ENCODE peak calls at places on chromosomes 7 and 10, in four cellular contexts. One of them, this sample, is unnamed.

GRCh38 chr7:155418941-155419755 is 38.8 kb upstream of the EN2 start:
- DNase-seq in CD4-positive, alpha-beta T cell: no peak
- DNase-seq in AG10803: no peak
- DNase-seq in psoas muscle: no peak
- DNase-seq in this sample: no peak

GRCh38 chr7:127833641-127834040 is 181.6 kb downstream of the SND1 start:
- DNase-seq in CD4-positive, alpha-beta T cell: no peak
- DNase-seq in AG10803: peak; percentile 31
- DNase-seq in psoas muscle: no peak
- DNase-seq in this sample: peak; percentile 69

GRCh38 chr10:14588084-14588937 is 186.4 kb downstream of the FAM107B start:
- DNase-seq in CD4-positive, alpha-beta T cell: no peak
- DNase-seq in AG10803: peak; percentile 98
- DNase-seq in psoas muscle: no peak
- DNase-seq in this sample: peak; percentile 52

GRCh38 chr7:92621641-92622429 is 31.6 kb upstream of the FAM133B start:
- DNase-seq in CD4-positive, alpha-beta T cell: no peak
- DNase-seq in AG10803: no peak
- DNase-seq in psoas muscle: no peak
- DNase-seq in this sample: no peak

GRCh38 chr10:62858364-62858763 is 42.2 kb upstream of the EGR2 start:
- DNase-seq in CD4-positive, alpha-beta T cell: no peak
- DNase-seq in AG10803: peak; percentile 37
- DNase-seq in psoas muscle: no peak
- DNase-seq in this sample: peak; percentile 19

GRCh38 chr7:7979556-7979955 is 11.0 kb downstream of the GLCCI1 start:
- DNase-seq in CD4-positive, alpha-beta T cell: no peak
- DNase-seq in AG10803: no peak
- DNase-seq in psoas muscle: no peak
- DNase-seq in this sample: no peak

GRCh38 chr7:80611779-80612178 is 26.7 kb upstream of the CD36 start:
- DNase-seq in CD4-positive, alpha-beta T cell: no peak
- DNase-seq in AG10803: peak; percentile 45
- DNase-seq in psoas muscle: peak; percentile 50
- DNase-seq in this sample: peak; percentile 24

GRCh38 chr7:155412416-155413253 is 45.3 kb upstream of the EN2 start:
- DNase-seq in CD4-positive, alpha-beta T cell: no peak
- DNase-seq in AG10803: peak; percentile 13
- DNase-seq in psoas muscle: no peak
- DNase-seq in this sample: peak; percentile 60

GRCh38 chr7:94396044-94396443 is 1.3 kb downstream of the COL1A2 start:
- DNase-seq in CD4-positive, alpha-beta T cell: no peak
- DNase-seq in AG10803: peak; percentile 85
- DNase-seq in psoas muscle: no peak
- DNase-seq in this sample: no peak

GRCh38 chr10:103696411-103697145 is 158.8 kb downstream of the SH3PXD2A start:
- DNase-seq in CD4-positive, alpha-beta T cell: peak; percentile 66
- DNase-seq in AG10803: peak; percentile 93
- DNase-seq in psoas muscle: peak; percentile 85
- DNase-seq in this sample: peak; percentile 85

GRCh38 chr7:71350680-71351079 is 218.7 kb downstream of the GALNT17 start:
- DNase-seq in CD4-positive, alpha-beta T cell: no peak
- DNase-seq in AG10803: no peak
- DNase-seq in psoas muscle: no peak
- DNase-seq in this sample: no peak

GRCh38 chr7:95319570-95319969 is 4.8 kb downstream of the PON1 start:
- DNase-seq in CD4-positive, alpha-beta T cell: no peak
- DNase-seq in AG10803: no peak
- DNase-seq in psoas muscle: no peak
- DNase-seq in this sample: no peak

GRCh38 chr7:159102681-159103381 is 41.8 kb downstream of the VIPR2 start:
- DNase-seq in CD4-positive, alpha-beta T cell: no peak
- DNase-seq in AG10803: no peak
- DNase-seq in psoas muscle: peak; percentile 37
- DNase-seq in this sample: no peak

GRCh38 chr10:76026176-76026771 is 594.9 kb downstream of the LRMDA start:
- DNase-seq in CD4-positive, alpha-beta T cell: no peak
- DNase-seq in AG10803: no peak
- DNase-seq in psoas muscle: no peak
- DNase-seq in this sample: peak; percentile 36

GRCh38 chr7:45651056-45651444 is 76.9 kb downstream of the ADCY1 start:
- DNase-seq in CD4-positive, alpha-beta T cell: no peak
- DNase-seq in AG10803: no peak
- DNase-seq in psoas muscle: no peak
- DNase-seq in this sample: no peak

GRCh38 chr7:100895956-100896742 is 461 bp upstream of the ACHE start:
- DNase-seq in CD4-positive, alpha-beta T cell: no peak
- DNase-seq in AG10803: no peak
- DNase-seq in psoas muscle: peak; percentile 81
- DNase-seq in this sample: no peak

GRCh38 chr7:17408245-17408903 is 109.9 kb downstream of the AHR start:
- DNase-seq in CD4-positive, alpha-beta T cell: no peak
- DNase-seq in AG10803: peak; percentile 88
- DNase-seq in psoas muscle: peak; percentile 52
- DNase-seq in this sample: peak; percentile 97

GRCh38 chr7:147245274-147245673 is 1128.7 kb downstream of the CNTNAP2 start:
- DNase-seq in CD4-positive, alpha-beta T cell: no peak
- DNase-seq in AG10803: peak; percentile 33
- DNase-seq in psoas muscle: no peak
- DNase-seq in this sample: peak; percentile 62

GRCh38 chr7:51592822-51593221 is 276.2 kb upstream of the COBL start:
- DNase-seq in CD4-positive, alpha-beta T cell: no peak
- DNase-seq in AG10803: no peak
- DNase-seq in psoas muscle: no peak
- DNase-seq in this sample: no peak

GRCh38 chr10:90885176-90885575 is 13.4 kb downstream of the RPP30 start:
- DNase-seq in CD4-positive, alpha-beta T cell: no peak
- DNase-seq in AG10803: peak; percentile 82
- DNase-seq in psoas muscle: no peak
- DNase-seq in this sample: peak; percentile 22

GRCh38 chr7:112383671-112384417 is 66.4 kb upstream of the IFRD1 start:
- DNase-seq in CD4-positive, alpha-beta T cell: no peak
- DNase-seq in AG10803: peak; percentile 8
- DNase-seq in psoas muscle: no peak
- DNase-seq in this sample: peak; percentile 34
- TF ChIP-seq CTCF in CD4-positive, alpha-beta T cell: no peak
- TF ChIP-seq CTCF in AG10803: no peak
- TF ChIP-seq CTCF in psoas muscle: no peak
- TF ChIP-seq CTCF in this sample: no peak

GRCh38 chr7:115559877-115560276 is 470.7 kb downstream of the TFEC start:
- DNase-seq in CD4-positive, alpha-beta T cell: no peak
- DNase-seq in AG10803: no peak
- DNase-seq in psoas muscle: no peak
- DNase-seq in this sample: no peak
- TF ChIP-seq CTCF in CD4-positive, alpha-beta T cell: no peak
- TF ChIP-seq CTCF in AG10803: no peak
- TF ChIP-seq CTCF in psoas muscle: no peak
- TF ChIP-seq CTCF in this sample: no peak

DNA sequence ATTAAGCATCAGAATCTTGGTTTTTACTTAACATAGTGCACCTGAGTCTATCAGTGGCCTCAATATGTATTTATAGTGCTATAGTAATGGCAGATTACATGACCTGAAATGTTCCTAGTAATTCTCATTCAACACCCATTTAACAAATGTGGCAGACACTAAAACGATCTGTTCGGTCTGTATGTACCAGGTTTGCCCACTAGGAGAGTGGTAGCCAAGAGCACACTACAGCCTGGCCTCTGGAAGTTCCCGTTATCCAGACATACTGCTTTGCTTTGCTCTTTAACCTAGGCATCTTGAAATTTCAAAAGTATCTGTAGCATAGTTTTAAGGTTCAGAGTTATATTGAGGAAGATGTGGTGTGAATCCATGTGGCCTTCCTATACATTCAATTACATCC is 395.7 kb upstream of the NRG3 start:
- DNase-seq in CD4-positive, alpha-beta T cell: no peak
- DNase-seq in AG10803: no peak
- DNase-seq in psoas muscle: no peak
- DNase-seq in this sample: no peak
- TF ChIP-seq CTCF in CD4-positive, alpha-beta T cell: no peak
- TF ChIP-seq CTCF in AG10803: no peak
- TF ChIP-seq CTCF in psoas muscle: no peak
- TF ChIP-seq CTCF in this sample: no peak

DNA sequence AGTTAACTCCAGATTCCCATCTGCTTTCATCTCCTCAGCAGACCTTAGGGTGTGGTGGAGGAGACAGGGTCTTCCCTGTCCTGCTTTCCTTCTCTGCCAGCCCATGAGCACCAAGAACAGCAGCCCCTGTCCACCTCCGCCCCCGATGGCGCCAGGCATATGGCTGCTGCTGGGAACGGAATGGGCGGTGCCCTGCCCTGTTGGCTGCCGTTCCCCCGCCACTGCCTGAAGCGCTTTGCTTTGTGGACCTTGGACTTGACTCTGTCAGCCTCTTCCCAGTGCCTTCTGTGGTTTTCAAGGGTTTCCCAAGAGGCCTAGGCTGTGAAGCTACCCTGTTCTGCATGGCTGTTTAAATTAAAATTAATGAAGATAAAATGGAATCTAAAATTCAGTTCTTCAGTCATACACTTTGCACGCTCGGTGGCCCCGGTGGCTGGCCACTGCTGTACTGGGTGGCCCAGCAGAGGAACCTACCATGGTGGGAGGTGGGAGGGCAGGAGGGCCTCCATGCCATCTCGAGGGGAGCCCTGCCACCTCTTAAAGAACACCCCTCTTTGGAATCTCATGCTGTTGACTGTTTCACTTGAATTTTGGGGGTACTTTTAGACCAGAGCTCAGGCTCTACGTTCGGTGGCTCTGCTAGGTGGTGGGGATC is 78.7 kb downstream of the NKX6-2 start:
- DNase-seq in CD4-positive, alpha-beta T cell: no peak
- DNase-seq in AG10803: no peak
- DNase-seq in psoas muscle: peak; percentile 26
- DNase-seq in this sample: no peak
- TF ChIP-seq CTCF in CD4-positive, alpha-beta T cell: no peak
- TF ChIP-seq CTCF in AG10803: no peak
- TF ChIP-seq CTCF in psoas muscle: no peak
- TF ChIP-seq CTCF in this sample: no peak

GRCh38 chr10:63940277-63940972 is 419.2 kb downstream of the REEP3 start:
- DNase-seq in CD4-positive, alpha-beta T cell: no peak
- DNase-seq in AG10803: no peak
- DNase-seq in psoas muscle: no peak
- DNase-seq in this sample: no peak

GRCh38 chr10:63930584-63930983 is 409.4 kb downstream of the REEP3 start:
- DNase-seq in CD4-positive, alpha-beta T cell: no peak
- DNase-seq in AG10803: no peak
- DNase-seq in psoas muscle: no peak
- DNase-seq in this sample: no peak

GRCh38 chr10:63929826-63930467 is 408.7 kb downstream of the REEP3 start:
- DNase-seq in CD4-positive, alpha-beta T cell: no peak
- DNase-seq in AG10803: no peak
- DNase-seq in psoas muscle: no peak
- DNase-seq in this sample: peak; percentile 72

GRCh38 chr10:63935705-63936104 is 414.5 kb downstream of the REEP3 start:
- DNase-seq in CD4-positive, alpha-beta T cell: no peak
- DNase-seq in AG10803: no peak
- DNase-seq in psoas muscle: no peak
- DNase-seq in this sample: peak; percentile 22
- TF ChIP-seq CTCF in CD4-positive, alpha-beta T cell: no peak
- TF ChIP-seq CTCF in AG10803: no peak
- TF ChIP-seq CTCF in psoas muscle: no peak
- TF ChIP-seq CTCF in this sample: peak; percentile 26

GRCh38 chr7:42128703-42129102 is 108.3 kb downstream of the GLI3 start:
- DNase-seq in CD4-positive, alpha-beta T cell: no peak
- DNase-seq in AG10803: peak; percentile 23
- DNase-seq in psoas muscle: no peak
- DNase-seq in this sample: peak; percentile 33
- TF ChIP-seq CTCF in CD4-positive, alpha-beta T cell: no peak
- TF ChIP-seq CTCF in AG10803: no peak
- TF ChIP-seq CTCF in psoas muscle: no peak
- TF ChIP-seq CTCF in this sample: peak; percentile 27

DNA sequence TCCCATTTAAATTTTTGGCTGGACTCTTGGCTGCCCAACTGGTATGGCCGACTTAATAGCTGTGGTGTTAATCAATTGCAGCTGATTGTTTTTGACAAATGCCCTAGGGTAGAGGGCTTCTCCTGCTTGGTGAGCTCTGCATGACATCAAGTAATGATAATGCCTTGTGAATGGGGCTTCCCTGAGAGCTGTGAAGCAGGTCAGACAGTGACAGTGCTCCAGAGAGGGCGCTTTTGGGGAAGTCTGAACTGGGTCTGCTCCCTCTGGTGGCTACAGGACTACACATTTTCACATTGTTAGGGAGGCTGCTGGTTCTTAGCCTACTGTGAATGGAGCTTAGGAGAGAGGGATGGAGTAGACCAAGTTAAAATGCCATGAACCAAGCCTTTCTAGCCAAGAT is 98.8 kb downstream of the SDK1 start:
- DNase-seq in CD4-positive, alpha-beta T cell: no peak
- DNase-seq in AG10803: no peak
- DNase-seq in psoas muscle: no peak
- DNase-seq in this sample: peak; percentile 47
- TF ChIP-seq CTCF in CD4-positive, alpha-beta T cell: no peak
- TF ChIP-seq CTCF in AG10803: no peak
- TF ChIP-seq CTCF in psoas muscle: no peak
- TF ChIP-seq CTCF in this sample: no peak